ENCODE peak calls at places on chromosomes 5 and 9, in five cellular contexts. One of them, this sample, is unnamed.

GRCh38 chr9:110125763-110126351 is 82.1 kb downstream of the C9orf152 start:
- ATAC-seq in heart left ventricle: no peak
- ATAC-seq in psoas muscle: no peak
- ATAC-seq in left lung: no peak
- ATAC-seq in activated CD8-positive, alpha-beta T cell treated with anti-CD3 and anti-CD28 coated beads for 36 hours: peak
- ATAC-seq in this sample: peak

GRCh38 chr9:116549061-116549664 is 137.9 kb upstream of the TRIM32 start:
- ATAC-seq in heart left ventricle: peak
- ATAC-seq in left lung: peak
- ATAC-seq in psoas muscle: peak
- ATAC-seq in activated CD8-positive, alpha-beta T cell treated with anti-CD3 and anti-CD28 coated beads for 36 hours: no peak
- ATAC-seq in this sample: no peak

GRCh38 chr5:138824924-138825863 is 49.9 kb downstream of the LRRTM2 start:
- ATAC-seq in left lung: peak
- ATAC-seq in activated CD8-positive, alpha-beta T cell treated with anti-CD3 and anti-CD28 coated beads for 36 hours: peak
- ATAC-seq in heart left ventricle: peak
- ATAC-seq in psoas muscle: no peak
- ATAC-seq in this sample: peak

GRCh38 chr9:2059131-2059929 is 44.2 kb downstream of the SMARCA2 start:
- ATAC-seq in heart left ventricle: no peak
- ATAC-seq in psoas muscle: no peak
- ATAC-seq in left lung: no peak
- ATAC-seq in activated CD8-positive, alpha-beta T cell treated with anti-CD3 and anti-CD28 coated beads for 36 hours: no peak
- ATAC-seq in this sample: no peak

GRCh38 chr5:154766558-154767281 is 11.5 kb downstream of the LARP1 start:
- ATAC-seq in left lung: no peak
- ATAC-seq in activated CD8-positive, alpha-beta T cell treated with anti-CD3 and anti-CD28 coated beads for 36 hours: peak
- ATAC-seq in heart left ventricle: no peak
- ATAC-seq in psoas muscle: no peak
- ATAC-seq in this sample: no peak

GRCh38 chr5:85648495-85648894 is 969.2 kb upstream of the COX7C start:
- ATAC-seq in psoas muscle: no peak
- ATAC-seq in left lung: no peak
- ATAC-seq in heart left ventricle: no peak
- ATAC-seq in activated CD8-positive, alpha-beta T cell treated with anti-CD3 and anti-CD28 coated beads for 36 hours: no peak
- ATAC-seq in this sample: no peak

GRCh38 chr9:19028835-19029451 is 4.1 kb downstream of the SAXO1 start:
- ATAC-seq in heart left ventricle: peak
- ATAC-seq in activated CD8-positive, alpha-beta T cell treated with anti-CD3 and anti-CD28 coated beads for 36 hours: peak
- ATAC-seq in psoas muscle: peak
- ATAC-seq in left lung: peak
- ATAC-seq in this sample: no peak

GRCh38 chr9:132694144-132694543 is 23.9 kb downstream of the GTF3C4 start:
- ATAC-seq in psoas muscle: no peak
- ATAC-seq in heart left ventricle: no peak
- ATAC-seq in activated CD8-positive, alpha-beta T cell treated with anti-CD3 and anti-CD28 coated beads for 36 hours: peak
- ATAC-seq in left lung: peak
- ATAC-seq in this sample: no peak

GRCh38 chr5:137822158-137822764 is 45.4 kb upstream of the MYOT start:
- ATAC-seq in left lung: peak
- ATAC-seq in psoas muscle: peak
- ATAC-seq in heart left ventricle: peak
- ATAC-seq in activated CD8-positive, alpha-beta T cell treated with anti-CD3 and anti-CD28 coated beads for 36 hours: no peak
- ATAC-seq in this sample: no peak